ENCODE peak calls at places on chromosomes 12 and 14, in eight cellular contexts. U is keratinocyte, S is astrocyte of the cerebellum, D is dorsolateral prefrontal cortex, A is LNCaP clone FGC, E is foreskin fibroblast, Y is mammary epithelial cell, L is lower leg skin. J is an unnamed sample.

GRCh38 chr12:321606-322326 is 59.1 kb upstream of the SLC6A13 start:
- DNase-seq in U (no peak), S (no peak), D (no peak), A (no peak), E (no peak), Y (peak), L (no peak), J (peak)

GRCh38 chr14:105840266-105841021 is 314.1 kb downstream of the TMEM121 start:
- DNase-seq in U (no peak), S (no peak), D (no peak), A (no peak), E (no peak), Y (no peak), L (peak), J (no peak)

GRCh38 chr14:82689948-82690347 is 1156.3 kb upstream of the SEL1L start:
- DNase-seq in U (no peak), S (no peak), D (no peak), A (no peak), E (peak), Y (no peak), L (no peak), J (no peak)

GRCh38 chr14:32650030-32650429 is 288.6 kb upstream of the NPAS3 start:
- DNase-seq in U (no peak), S (no peak), D (no peak), A (no peak), E (no peak), Y (no peak), L (no peak), J (no peak)

GRCh38 chr14:50311337-50311973 is 574 bp downstream of the L2HGDH start:
- DNase-seq in U (peak), S (no peak), D (no peak), A (peak), E (no peak), Y (no peak), L (no peak), J (peak)

GRCh38 chr12:109711596-109712461 is 1.8 kb upstream of the FAM222A start:
- DNase-seq in U (no peak), S (no peak), D (no peak), A (no peak), E (no peak), Y (no peak), L (no peak), J (no peak)

GRCh38 chr14:72513994-72514659 is 379.8 kb downstream of the DPF3 start:
- DNase-seq in U (no peak), S (peak), D (no peak), A (no peak), E (peak), Y (peak), L (peak), J (peak)

GRCh38 chr14:31307618-31308017 is 100.0 kb upstream of the HECTD1 start:
- DNase-seq in U (no peak), S (no peak), D (no peak), A (no peak), E (no peak), Y (no peak), L (no peak), J (no peak)

GRCh38 chr12:325886-326285 is 63.2 kb downstream of the KDM5A start:
- DNase-seq in U (no peak), S (no peak), D (no peak), A (no peak), E (peak), Y (no peak), L (no peak), J (peak)

GRCh38 chr14:69879175-69880047 is at the start of gene SMOC1:
- DNase-seq in U (no peak), S (peak), D (peak), A (no peak), E (peak), Y (peak), L (no peak), J (peak)

GRCh38 chr12:530308-530707 is 70.6 kb downstream of the B4GALNT3 start:
- DNase-seq in U (no peak), S (no peak), D (no peak), A (no peak), E (peak), Y (peak), L (no peak), J (no peak)

GRCh38 chr14:77340389-77340788 is 19.6 kb downstream of the GSTZ1 start:
- DNase-seq in U (no peak), S (no peak), D (no peak), A (no peak), E (no peak), Y (no peak), L (no peak), J (no peak)

GRCh38 chr12:5123921-5124320 is 80.2 kb downstream of the KCNA5 start:
- DNase-seq in U (no peak), S (peak), D (no peak), A (no peak), E (peak), Y (no peak), L (no peak), J (no peak)

GRCh38 chr12:130504110-130504835 is 166.6 kb downstream of the PIWIL1 start:
- DNase-seq in U (no peak), S (no peak), D (no peak), A (no peak), E (no peak), Y (no peak), L (no peak), J (no peak)

GRCh38 chr14:102498678-102499265 is 10.8 kb downstream of the ANKRD9 start:
- DNase-seq in U (no peak), S (no peak), D (no peak), A (no peak), E (no peak), Y (no peak), L (no peak), J (no peak)

GRCh38 chr14:21498540-21499526 is 12.3 kb downstream of the METTL3 start:
- DNase-seq in U (no peak), S (peak), D (no peak), A (peak), E (peak), Y (peak), L (no peak), J (peak)

GRCh38 chr12:54463034-54463433 is 10.4 kb downstream of the GTSF1 start:
- DNase-seq in U (no peak), S (peak), D (no peak), A (no peak), E (peak), Y (peak), L (no peak), J (peak)

GRCh38 chr12:93706824-93707223 is 29.6 kb downstream of the CRADD start:
- DNase-seq in U (no peak), S (peak), D (no peak), A (no peak), E (peak), Y (no peak), L (no peak), J (peak)

GRCh38 chr14:58199726-58200479 is at the start of gene ACTR10:
- DNase-seq in U (no peak), S (peak), D (peak), A (peak), E (peak), Y (peak), L (peak), J (peak)

GRCh38 chr14:67319142-67319541 is 40.5 kb downstream of the ATP6V1D start:
- DNase-seq in U (no peak), S (peak), D (no peak), A (no peak), E (no peak), Y (no peak), L (no peak), J (no peak)

GRCh38 chr12:57898308-57898970 is 42.9 kb upstream of the ATP23 start:
- DNase-seq in U (no peak), S (no peak), D (no peak), A (no peak), E (peak), Y (peak), L (no peak), J (no peak)

GRCh38 chr12:70482764-70483163 is 116.7 kb downstream of the KCNMB4 start:
- DNase-seq in U (no peak), S (no peak), D (no peak), A (no peak), E (no peak), Y (peak), L (no peak), J (no peak)

GRCh38 chr14:53894456-53894855 is 62.2 kb downstream of the BMP4 start:
- DNase-seq in U (no peak), S (peak), D (no peak), A (no peak), E (peak), Y (peak), L (no peak), J (peak)

GRCh38 chr12:96244826-96245225 is 50.7 kb downstream of the ELK3 start:
- DNase-seq in U (no peak), S (no peak), D (no peak), A (no peak), E (no peak), Y (no peak), L (peak), J (no peak)

GRCh38 chr14:72549848-72550247 is 344.1 kb downstream of the DPF3 start:
- DNase-seq in U (no peak), S (no peak), D (no peak), A (no peak), E (no peak), Y (no peak), L (no peak), J (no peak)

GRCh38 chr12:123532021-123532420 is 1.5 kb downstream of the RILPL1 start:
- DNase-seq in U (no peak), S (peak), D (no peak), A (no peak), E (peak), Y (peak), L (no peak), J (peak)

GRCh38 chr12:4383304-4383865 is 3.9 kb upstream of the FGF23 start:
- DNase-seq in U (no peak), S (no peak), D (no peak), A (no peak), E (no peak), Y (no peak), L (no peak), J (no peak)

GRCh38 chr12:63103489-63104131 is 47.4 kb downstream of the AVPR1A start:
- DNase-seq in U (no peak), S (no peak), D (no peak), A (no peak), E (peak), Y (peak), L (no peak), J (peak)

GRCh38 chr12:51926064-51926632 is 18.8 kb downstream of the ACVRL1 start:
- DNase-seq in U (no peak), S (no peak), D (no peak), A (no peak), E (no peak), Y (no peak), L (peak), J (no peak)

GRCh38 chr14:32201196-32201815 is 539 bp upstream of the RNU6-7 start:
- DNase-seq in U (peak), S (peak), D (peak), A (peak), E (peak), Y (peak), L (peak), J (peak)

GRCh38 chr12:57270966-57271470 is 20.0 kb upstream of the STAC3 start:
- DNase-seq in U (no peak), S (no peak), D (no peak), A (no peak), E (no peak), Y (no peak), L (no peak), J (no peak)

GRCh38 chr14:38255673-38256357 is at the start of gene CLEC14A:
- DNase-seq in U (no peak), S (no peak), D (no peak), A (no peak), E (peak), Y (no peak), L (peak), J (peak)

GRCh38 chr12:123952037-123952436 is 20.6 kb downstream of the CCDC92 start:
- DNase-seq in U (no peak), S (no peak), D (no peak), A (peak), E (no peak), Y (no peak), L (no peak), J (no peak)

GRCh38 chr14:73757381-73757780 is 43.2 kb upstream of the PNMA1 start:
- DNase-seq in U (no peak), S (no peak), D (no peak), A (no peak), E (no peak), Y (no peak), L (no peak), J (no peak)
- H3K4me3 ChIP-seq in U (peak), S (peak), D (peak), A (peak), E (peak), Y (peak), L (no peak), J (peak)

GRCh38 chr12:82299617-82300016 is 58.6 kb downstream of the CCDC59 start:
- DNase-seq in U (no peak), S (peak), D (no peak), A (no peak), E (no peak), Y (no peak), L (no peak), J (peak)

GRCh38 chr12:82300611-82301010 is 57.6 kb downstream of the CCDC59 start:
- DNase-seq in U (no peak), S (no peak), D (no peak), A (no peak), E (no peak), Y (no peak), L (no peak), J (peak)
- H3K4me3 ChIP-seq in U (no peak), S (no peak), D (no peak), A (no peak), E (no peak), Y (no peak), L (no peak), J (no peak)

GRCh38 chr12:24177889-24178288 is 228.4 kb upstream of the SOX5 start:
- DNase-seq in U (no peak), S (no peak), D (no peak), A (no peak), E (no peak), Y (no peak), L (no peak), J (no peak)
- H3K4me3 ChIP-seq in U (no peak), S (no peak), D (no peak), A (no peak), E (no peak), Y (no peak), L (no peak), J (no peak)

GRCh38 chr12:112978163-112979081 is at the start of gene OAS2:
- DNase-seq in U (peak), S (no peak), D (no peak), A (no peak), E (peak), Y (peak), L (peak), J (peak)

GRCh38 chr12:112979281-112979680 is 962 bp downstream of the OAS2 start:
- DNase-seq in U (no peak), S (no peak), D (no peak), A (no peak), E (no peak), Y (peak), L (no peak), J (no peak)

GRCh38 chr12:112977641-112978040 is 678 bp upstream of the OAS2 start:
- DNase-seq in U (no peak), S (no peak), D (no peak), A (no peak), E (no peak), Y (no peak), L (no peak), J (no peak)

GRCh38 chr12:112977139-112977538 is 1.2 kb upstream of the OAS2 start:
- DNase-seq in U (no peak), S (no peak), D (no peak), A (no peak), E (no peak), Y (no peak), L (no peak), J (no peak)

DNA sequence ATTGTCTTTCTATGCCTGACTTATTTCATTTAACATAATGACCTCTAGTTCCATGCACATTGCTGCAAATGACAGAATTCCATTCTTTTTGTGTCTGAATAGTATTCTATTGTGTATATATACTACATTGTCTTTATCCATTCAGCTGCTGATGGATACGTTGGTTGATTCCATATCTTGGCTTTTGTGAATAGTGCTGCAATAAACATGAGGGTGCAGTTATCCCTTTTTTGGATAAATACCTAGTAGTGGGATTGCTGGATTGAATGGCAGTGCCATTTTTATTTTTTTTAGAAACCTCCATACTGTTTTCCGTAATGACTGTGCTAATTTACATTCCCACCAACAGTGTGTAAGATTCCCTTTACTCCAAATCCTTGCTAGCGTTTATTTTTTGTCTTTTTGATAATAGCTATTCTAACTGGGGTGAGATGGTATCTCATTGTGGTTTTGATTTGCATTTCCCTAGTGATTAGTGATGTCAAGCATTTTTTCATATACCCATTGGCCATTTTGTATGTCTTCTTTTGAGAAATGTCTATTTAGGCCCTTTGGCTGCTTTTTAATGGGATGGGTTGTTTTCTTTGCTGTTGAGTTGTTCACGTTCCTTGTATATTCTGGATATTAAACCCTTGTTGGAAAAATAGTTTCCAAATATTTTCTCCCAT is 2.3 kb downstream of the OAS2 start:
- DNase-seq in U (no peak), S (no peak), D (no peak), A (no peak), E (no peak), Y (no peak), L (no peak), J (no peak)
- H3K4me3 ChIP-seq in U (no peak), S (no peak), D (no peak), A (no peak), E (no peak), Y (no peak), L (no peak), J (no peak)

GRCh38 chr12:121628037-121628436 is 1.7 kb downstream of the ORAI1 start:
- DNase-seq in U (no peak), S (no peak), D (no peak), A (no peak), E (peak), Y (no peak), L (no peak), J (no peak)
- H3K4me3 ChIP-seq in U (peak), S (peak), D (no peak), A (peak), E (peak), Y (peak), L (no peak), J (no peak)

GRCh38 chr12:88665051-88665450 is 84.8 kb upstream of the KITLG start:
- DNase-seq in U (no peak), S (peak), D (no peak), A (no peak), E (peak), Y (peak), L (no peak), J (peak)

GRCh38 chr12:88658009-88658408 is 77.7 kb upstream of the KITLG start:
- DNase-seq in U (no peak), S (no peak), D (no peak), A (no peak), E (peak), Y (peak), L (no peak), J (no peak)

GRCh38 chr12:88662093-88662492 is 81.8 kb upstream of the KITLG start:
- DNase-seq in U (no peak), S (no peak), D (no peak), A (no peak), E (no peak), Y (no peak), L (no peak), J (no peak)

DNA sequence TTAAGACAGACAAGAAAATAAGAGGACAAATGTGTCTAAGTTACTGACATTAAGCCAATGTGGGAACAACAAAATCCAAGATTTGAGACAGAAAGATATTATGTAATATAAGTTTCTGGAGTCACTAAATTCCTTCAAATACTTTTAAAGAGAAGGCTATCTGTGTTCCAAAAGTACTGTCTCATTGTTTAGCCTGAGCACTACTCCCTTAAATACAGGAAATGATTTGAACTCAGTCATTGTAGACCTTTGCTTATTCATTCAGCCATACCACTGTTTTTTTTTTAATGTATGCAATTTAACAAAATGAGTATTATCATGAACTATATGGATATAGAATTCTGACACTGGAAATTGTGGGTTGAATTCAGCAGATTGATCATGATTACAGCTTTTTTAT is 82.7 kb upstream of the KITLG start:
- DNase-seq in U (no peak), S (no peak), D (no peak), A (no peak), E (peak), Y (no peak), L (no peak), J (no peak)
- H3K4me3 ChIP-seq in U (no peak), S (no peak), D (no peak), A (no peak), E (no peak), Y (no peak), L (no peak), J (no peak)

GRCh38 chr12:104218935-104219334 is 3.4 kb downstream of the TXNRD1 start:
- DNase-seq in U (no peak), S (no peak), D (no peak), A (no peak), E (peak), Y (peak), L (no peak), J (peak)

GRCh38 chr12:104216461-104217058 is 981 bp downstream of the TXNRD1 start:
- DNase-seq in U (no peak), S (no peak), D (no peak), A (no peak), E (no peak), Y (no peak), L (no peak), J (no peak)

GRCh38 chr12:104220931-104221330 is 5.4 kb downstream of the TXNRD1 start:
- DNase-seq in U (no peak), S (no peak), D (no peak), A (no peak), E (no peak), Y (no peak), L (no peak), J (no peak)

GRCh38 chr12:104219908-104220404 is 4.4 kb downstream of the TXNRD1 start:
- DNase-seq in U (peak), S (no peak), D (no peak), A (peak), E (peak), Y (peak), L (no peak), J (peak)

GRCh38 chr12:104219361-104219892 is 3.8 kb downstream of the TXNRD1 start:
- DNase-seq in U (peak), S (peak), D (no peak), A (peak), E (peak), Y (peak), L (no peak), J (peak)
- H3K4me3 ChIP-seq in U (peak), S (no peak), D (no peak), A (no peak), E (no peak), Y (no peak), L (no peak), J (no peak)

DNA sequence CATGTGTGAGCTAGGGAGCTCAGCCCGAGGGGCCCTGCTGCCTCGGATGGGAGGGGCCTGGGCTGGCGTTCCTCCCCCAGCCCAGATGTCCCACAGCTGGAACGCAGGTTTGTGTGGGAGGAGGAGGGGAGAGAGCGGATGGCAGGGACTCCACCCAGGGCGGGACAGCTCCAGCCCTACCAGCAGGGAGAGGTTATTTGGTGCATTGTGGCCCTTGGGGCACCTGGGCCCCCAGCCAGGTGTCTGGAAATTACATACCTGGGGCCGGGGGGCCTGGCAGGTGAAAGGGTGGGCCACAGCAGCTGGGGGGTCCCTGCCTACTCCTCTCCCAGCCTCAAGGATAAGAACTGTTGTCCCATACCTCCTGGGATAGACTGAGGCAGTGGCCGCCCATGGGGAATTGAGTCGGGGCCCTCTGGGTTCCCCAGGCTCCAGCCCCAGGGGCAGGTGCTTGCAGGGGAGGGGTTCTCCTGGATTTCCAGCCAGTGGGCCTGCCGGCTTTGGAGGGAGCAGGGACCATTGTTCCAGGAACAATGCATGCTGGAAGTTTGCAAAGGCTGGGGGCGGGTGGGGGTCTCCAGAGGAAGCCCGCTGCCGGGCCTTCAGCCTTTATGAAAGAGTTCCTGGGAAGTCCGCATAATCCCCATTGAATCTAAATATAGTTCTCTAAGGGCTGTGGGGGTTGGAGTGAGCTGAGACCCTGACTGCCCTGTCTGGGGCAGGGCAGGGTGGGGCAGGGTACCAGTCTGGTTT is 1.2 kb downstream of the KIF26A start:
- DNase-seq in U (no peak), S (no peak), D (no peak), A (no peak), E (no peak), Y (no peak), L (peak), J (no peak)
- H3K4me3 ChIP-seq in U (no peak), S (no peak), D (peak), A (no peak), E (peak), Y (no peak), L (no peak), J (peak)

J was measured in choroid plexus epithelial cell.